ENCODE peak calls at places on chromosomes 4 and X, in nine cellular contexts. One of them, this sample, is unnamed. For H3K27me3, the result is how much of the 10 kb centered on the place peaks cover.

GRCh38 chr4:187157380-187157958 is 433.8 kb upstream of the FAT1 start:
- DNase-seq in brain microvascular endothelial cell: no peak
- DNase-seq in right atrium auricular region: no peak
- DNase-seq in heart left ventricle: no peak
- DNase-seq in hepatocyte: no peak
- DNase-seq in pancreas: no peak
- DNase-seq in GM12878: no peak
- DNase-seq in HepG2: no peak
- DNase-seq in ovary: no peak
- DNase-seq in this sample: no peak

GRCh38 chr4:825063-825968 is 613 bp downstream of the CPLX1 start:
- DNase-seq in pancreas: peak
- DNase-seq in hepatocyte: peak
- DNase-seq in right atrium auricular region: no peak
- DNase-seq in GM12878: no peak
- DNase-seq in HepG2: no peak
- DNase-seq in heart left ventricle: peak
- DNase-seq in ovary: peak
- DNase-seq in brain microvascular endothelial cell: no peak
- DNase-seq in this sample: no peak

GRCh38 chr4:137474711-137475301 is 57.5 kb downstream of the PCDH18 start:
- DNase-seq in hepatocyte: peak
- DNase-seq in ovary: no peak
- DNase-seq in GM12878: no peak
- DNase-seq in pancreas: no peak
- DNase-seq in HepG2: no peak
- DNase-seq in heart left ventricle: no peak
- DNase-seq in right atrium auricular region: no peak
- DNase-seq in brain microvascular endothelial cell: peak
- DNase-seq in this sample: no peak

GRCh38 chr4:56655209-56655626 is 25.9 kb downstream of the HOPX start:
- DNase-seq in brain microvascular endothelial cell: no peak
- DNase-seq in right atrium auricular region: no peak
- DNase-seq in GM12878: no peak
- DNase-seq in pancreas: no peak
- DNase-seq in hepatocyte: peak
- DNase-seq in HepG2: no peak
- DNase-seq in heart left ventricle: peak
- DNase-seq in ovary: peak
- DNase-seq in this sample: peak

GRCh38 chr4:95505149-95505548 is 43.6 kb downstream of the UNC5C start:
- DNase-seq in GM12878: no peak
- DNase-seq in pancreas: no peak
- DNase-seq in HepG2: no peak
- DNase-seq in right atrium auricular region: no peak
- DNase-seq in heart left ventricle: no peak
- DNase-seq in hepatocyte: no peak
- DNase-seq in ovary: no peak
- DNase-seq in brain microvascular endothelial cell: no peak
- DNase-seq in this sample: no peak

GRCh38 chr4:73676881-73677323 is 56.7 kb upstream of the RASSF6 start:
- DNase-seq in heart left ventricle: no peak
- DNase-seq in pancreas: no peak
- DNase-seq in HepG2: no peak
- DNase-seq in GM12878: peak
- DNase-seq in hepatocyte: peak
- DNase-seq in brain microvascular endothelial cell: no peak
- DNase-seq in right atrium auricular region: no peak
- DNase-seq in ovary: peak
- DNase-seq in this sample: no peak

GRCh38 chr4:148071009-148071408 is 339.1 kb downstream of the ARHGAP10 start:
- DNase-seq in right atrium auricular region: peak
- DNase-seq in ovary: no peak
- DNase-seq in hepatocyte: no peak
- DNase-seq in GM12878: no peak
- DNase-seq in pancreas: no peak
- DNase-seq in heart left ventricle: no peak
- DNase-seq in brain microvascular endothelial cell: no peak
- DNase-seq in HepG2: no peak
- DNase-seq in this sample: no peak

GRCh38 chr4:86926428-86927086 is 8.3 kb upstream of the AFF1 start:
- DNase-seq in ovary: no peak
- DNase-seq in right atrium auricular region: no peak
- DNase-seq in brain microvascular endothelial cell: no peak
- DNase-seq in heart left ventricle: no peak
- DNase-seq in GM12878: no peak
- DNase-seq in pancreas: no peak
- DNase-seq in hepatocyte: peak
- DNase-seq in HepG2: no peak
- DNase-seq in this sample: no peak

GRCh38 chr4:100258675-100259074 is 68.4 kb upstream of the DDIT4L start:
- DNase-seq in GM12878: no peak
- DNase-seq in brain microvascular endothelial cell: no peak
- DNase-seq in hepatocyte: no peak
- DNase-seq in HepG2: no peak
- DNase-seq in pancreas: no peak
- DNase-seq in ovary: no peak
- DNase-seq in right atrium auricular region: no peak
- DNase-seq in heart left ventricle: no peak
- DNase-seq in this sample: no peak

GRCh38 chr4:7692451-7693236 is 247.0 kb downstream of the AFAP1 start:
- DNase-seq in hepatocyte: no peak
- DNase-seq in ovary: no peak
- DNase-seq in right atrium auricular region: no peak
- DNase-seq in GM12878: no peak
- DNase-seq in HepG2: no peak
- DNase-seq in heart left ventricle: no peak
- DNase-seq in brain microvascular endothelial cell: no peak
- DNase-seq in pancreas: no peak
- DNase-seq in this sample: no peak

GRCh38 chr4:128517739-128518510 is 230.3 kb upstream of the PGRMC2 start:
- DNase-seq in right atrium auricular region: peak
- DNase-seq in brain microvascular endothelial cell: peak
- DNase-seq in HepG2: peak
- DNase-seq in pancreas: no peak
- DNase-seq in ovary: peak
- DNase-seq in heart left ventricle: no peak
- DNase-seq in hepatocyte: peak
- DNase-seq in GM12878: peak
- DNase-seq in this sample: peak

GRCh38 chr4:101020956-101021355 is 326.4 kb downstream of the PPP3CA start:
- DNase-seq in hepatocyte: no peak
- DNase-seq in brain microvascular endothelial cell: peak
- DNase-seq in ovary: no peak
- DNase-seq in GM12878: peak
- DNase-seq in pancreas: no peak
- DNase-seq in heart left ventricle: no peak
- DNase-seq in HepG2: no peak
- DNase-seq in right atrium auricular region: no peak
- DNase-seq in this sample: no peak

GRCh38 chrX:77264490-77264889 is 182.7 kb upstream of the FGF16 start:
- DNase-seq in GM12878: no peak
- DNase-seq in pancreas: no peak
- DNase-seq in heart left ventricle: no peak
- DNase-seq in hepatocyte: no peak
- DNase-seq in ovary: no peak
- DNase-seq in right atrium auricular region: no peak
- DNase-seq in HepG2: no peak
- DNase-seq in brain microvascular endothelial cell: no peak
- DNase-seq in this sample: no peak

GRCh38 chr4:8414377-8414776 is 26.1 kb downstream of the ACOX3 start:
- DNase-seq in heart left ventricle: no peak
- DNase-seq in ovary: no peak
- DNase-seq in hepatocyte: no peak
- DNase-seq in right atrium auricular region: no peak
- DNase-seq in pancreas: no peak
- DNase-seq in HepG2: no peak
- DNase-seq in GM12878: no peak
- DNase-seq in brain microvascular endothelial cell: no peak
- DNase-seq in this sample: no peak

DNA sequence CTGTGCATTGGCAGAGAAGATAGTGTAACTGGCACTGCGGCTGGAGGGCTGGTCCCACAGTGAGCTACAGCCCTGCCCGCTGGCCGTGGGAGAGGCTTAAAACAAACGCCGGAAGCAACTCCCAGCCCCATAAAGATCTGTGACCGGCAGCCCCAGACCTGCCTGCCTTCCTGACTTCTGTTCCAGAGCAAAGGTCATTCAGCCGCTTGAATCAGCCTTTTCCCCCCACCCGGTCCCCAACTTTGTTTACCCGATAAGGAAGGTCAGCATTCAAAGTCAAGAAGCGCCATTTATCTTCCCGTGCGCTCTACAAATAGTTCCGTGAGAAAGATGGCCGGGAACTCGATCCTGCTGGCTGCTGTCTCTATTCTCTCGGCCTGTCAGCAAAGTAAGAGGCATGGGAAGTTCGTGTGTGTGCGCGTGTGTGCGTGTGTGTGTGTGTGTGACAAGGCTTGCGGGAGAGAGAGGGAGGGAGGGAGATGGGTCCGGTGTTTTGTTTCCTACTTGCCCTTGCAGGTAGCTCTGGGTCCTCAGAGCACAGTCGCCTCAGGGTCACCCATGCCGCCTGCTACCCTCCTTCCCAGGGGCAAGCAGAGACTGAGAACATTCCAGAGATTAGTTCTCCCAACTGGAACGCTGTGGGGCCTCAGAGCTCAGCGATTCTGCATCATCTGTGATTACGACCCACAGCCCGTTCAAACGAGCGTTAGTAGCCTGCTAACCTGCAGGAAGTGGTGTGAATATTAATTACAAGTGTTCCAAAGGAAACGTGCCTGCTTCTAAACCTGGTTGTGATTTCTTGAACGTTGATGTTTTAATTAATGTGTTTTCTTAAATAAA is at the start of gene MGST2:
- DNase-seq in right atrium auricular region: peak
- DNase-seq in GM12878: no peak
- DNase-seq in ovary: peak
- DNase-seq in heart left ventricle: peak
- DNase-seq in HepG2: peak
- DNase-seq in brain microvascular endothelial cell: peak
- DNase-seq in hepatocyte: peak
- DNase-seq in pancreas: peak
- DNase-seq in this sample: peak
- H3K4me3 ChIP-seq in right atrium auricular region: peak
- H3K4me3 ChIP-seq in GM12878: peak
- H3K4me3 ChIP-seq in ovary: peak
- H3K4me3 ChIP-seq in heart left ventricle: peak
- H3K4me3 ChIP-seq in HepG2: peak
- H3K4me3 ChIP-seq in brain microvascular endothelial cell: peak
- H3K4me3 ChIP-seq in hepatocyte: peak
- H3K4me3 ChIP-seq in pancreas: peak
- H3K4me3 ChIP-seq in this sample: peak

GRCh38 chr4:118979712-118980111 is 91.1 kb downstream of the SYNPO2 start:
- DNase-seq in hepatocyte: no peak
- DNase-seq in GM12878: no peak
- DNase-seq in right atrium auricular region: no peak
- DNase-seq in pancreas: no peak
- DNase-seq in brain microvascular endothelial cell: no peak
- DNase-seq in heart left ventricle: no peak
- DNase-seq in ovary: no peak
- DNase-seq in HepG2: no peak
- DNase-seq in this sample: no peak

GRCh38 chr4:118981171-118981838 is 92.7 kb downstream of the SYNPO2 start:
- DNase-seq in pancreas: no peak
- DNase-seq in right atrium auricular region: no peak
- DNase-seq in HepG2: no peak
- DNase-seq in brain microvascular endothelial cell: no peak
- DNase-seq in heart left ventricle: no peak
- DNase-seq in GM12878: no peak
- DNase-seq in ovary: no peak
- DNase-seq in hepatocyte: no peak
- DNase-seq in this sample: no peak

GRCh38 chr4:118985170-118986000 is 96.7 kb downstream of the SYNPO2 start:
- DNase-seq in right atrium auricular region: no peak
- DNase-seq in HepG2: no peak
- DNase-seq in brain microvascular endothelial cell: no peak
- DNase-seq in GM12878: no peak
- DNase-seq in ovary: no peak
- DNase-seq in hepatocyte: no peak
- DNase-seq in pancreas: no peak
- DNase-seq in heart left ventricle: no peak
- DNase-seq in this sample: no peak

GRCh38 chr4:118981839-118982381 is 93.3 kb downstream of the SYNPO2 start:
- DNase-seq in GM12878: no peak
- DNase-seq in ovary: peak
- DNase-seq in hepatocyte: peak
- DNase-seq in pancreas: no peak
- DNase-seq in HepG2: peak
- DNase-seq in heart left ventricle: no peak
- DNase-seq in right atrium auricular region: peak
- DNase-seq in brain microvascular endothelial cell: peak
- DNase-seq in this sample: no peak

DNA sequence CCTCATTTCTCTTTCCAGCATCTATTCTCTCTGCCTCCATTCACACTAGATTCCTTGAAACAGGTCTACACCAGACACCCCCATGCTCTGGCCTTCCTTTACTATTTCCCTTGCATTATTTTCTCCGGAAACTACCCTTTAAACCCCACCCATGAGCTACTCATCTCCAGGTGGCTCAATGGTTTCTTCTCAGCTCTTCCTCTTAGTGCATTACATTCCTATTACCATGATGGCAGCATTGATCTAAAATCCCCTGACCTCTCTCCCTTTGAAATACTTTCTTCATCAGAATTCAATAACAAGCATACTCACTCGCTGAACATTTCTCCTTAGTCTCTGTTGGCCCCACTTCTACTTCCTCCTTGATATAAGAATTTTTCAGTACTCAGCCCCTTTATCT is 94.6 kb downstream of the SYNPO2 start:
- DNase-seq in brain microvascular endothelial cell: no peak
- DNase-seq in heart left ventricle: no peak
- DNase-seq in hepatocyte: no peak
- DNase-seq in right atrium auricular region: no peak
- DNase-seq in GM12878: no peak
- DNase-seq in HepG2: no peak
- DNase-seq in ovary: no peak
- DNase-seq in pancreas: no peak
- DNase-seq in this sample: no peak
- TF ChIP-seq CTCF in brain microvascular endothelial cell: no peak
- TF ChIP-seq CTCF in heart left ventricle: no peak
- TF ChIP-seq CTCF in hepatocyte: no peak
- TF ChIP-seq CTCF in right atrium auricular region: no peak
- TF ChIP-seq CTCF in GM12878: no peak
- TF ChIP-seq CTCF in HepG2: no peak
- TF ChIP-seq CTCF in ovary: no peak
- TF ChIP-seq CTCF in pancreas: no peak
- TF ChIP-seq CTCF in this sample: no peak

GRCh38 chrX:153640045-153640686 is 6.8 kb upstream of the DUSP9 start:
- DNase-seq in ovary: no peak
- DNase-seq in right atrium auricular region: no peak
- DNase-seq in hepatocyte: peak
- DNase-seq in HepG2: no peak
- DNase-seq in heart left ventricle: no peak
- DNase-seq in pancreas: peak
- DNase-seq in brain microvascular endothelial cell: no peak
- DNase-seq in GM12878: no peak
- DNase-seq in this sample: no peak
- H3K27me3 ChIP-seq in ovary: under half
- H3K27me3 ChIP-seq in right atrium auricular region: under half
- H3K27me3 ChIP-seq in hepatocyte: under half
- H3K27me3 ChIP-seq in HepG2: under half
- H3K27me3 ChIP-seq in heart left ventricle: under half
- H3K27me3 ChIP-seq in pancreas: under half
- H3K27me3 ChIP-seq in brain microvascular endothelial cell: under half
- H3K27me3 ChIP-seq in GM12878: under half
- H3K27me3 ChIP-seq in this sample: under half

GRCh38 chr4:91198951-91199350 is 1071.8 kb downstream of the CCSER1 start:
- DNase-seq in ovary: no peak
- DNase-seq in brain microvascular endothelial cell: no peak
- DNase-seq in GM12878: no peak
- DNase-seq in pancreas: no peak
- DNase-seq in heart left ventricle: no peak
- DNase-seq in HepG2: no peak
- DNase-seq in right atrium auricular region: no peak
- DNase-seq in hepatocyte: no peak
- DNase-seq in this sample: no peak
- H3K4me3 ChIP-seq in ovary: no peak
- H3K4me3 ChIP-seq in brain microvascular endothelial cell: no peak
- H3K4me3 ChIP-seq in GM12878: no peak
- H3K4me3 ChIP-seq in pancreas: no peak
- H3K4me3 ChIP-seq in heart left ventricle: peak
- H3K4me3 ChIP-seq in HepG2: no peak
- H3K4me3 ChIP-seq in right atrium auricular region: peak
- H3K4me3 ChIP-seq in hepatocyte: no peak
- H3K4me3 ChIP-seq in this sample: peak